ENCODE peak calls at places on chromosomes 6 and 20, in four cellular contexts. F is NCI-H2081 treated with DMSO at 0.1 percent for 48 hours; R is amniotic stem cell; H is stimulated activated CD8-positive, alpha-beta memory T cell treated with anti-CD3 and anti-CD28 coated beads, Interleukin-15, amount 100 ng/mL, for 24 hours. X is an unnamed sample.

GRCh38 chr6:46935687-46936086 is 13.9 kb upstream of the ADGRF5 start:
- DNase-seq in F (no peak), H (no peak), R (no peak), X (no peak)

GRCh38 chr6:30378290-30378937 is 33.5 kb downstream of the RPP21 start:
- DNase-seq in F (no peak), H (no peak), R (no peak), X (no peak)

GRCh38 chr6:157148391-157149323 is 174.7 kb downstream of the TMEM242 start:
- DNase-seq in H (no peak), R (peak), F (peak), X (no peak)

GRCh38 chr6:44104661-44105060 is 22.6 kb downstream of the MRPL14 start:
- DNase-seq in F (no peak), R (no peak), H (no peak), X (no peak)

GRCh38 chr6:9405369-9405768 is 970.0 kb upstream of the SLC35B3 start:
- DNase-seq in R (peak), H (no peak), F (no peak), X (no peak)

GRCh38 chr6:134863763-134864510 is 86.0 kb downstream of the ALDH8A1 start:
- DNase-seq in H (no peak), R (no peak), F (no peak), X (no peak)

GRCh38 chr20:47336013-47336754 is 20.3 kb downstream of the ZMYND8 start:
- DNase-seq in H (no peak), F (no peak), R (no peak), X (no peak)

GRCh38 chr20:59576216-59576953 is 28.0 kb upstream of the PHACTR3 start:
- DNase-seq in F (no peak), R (no peak), H (no peak), X (no peak)

GRCh38 chr6:168355716-168356522 is 36.3 kb upstream of the DACT2 start:
- DNase-seq in H (no peak), R (no peak), F (no peak), X (peak)

GRCh38 chr6:26597389-26597766 is 625 bp downstream of the ABT1 start:
- DNase-seq in F (no peak), R (no peak), H (no peak), X (no peak)

GRCh38 chr6:44423306-44423705 is 35.8 kb downstream of the CDC5L start:
- DNase-seq in F (no peak), R (no peak), H (no peak), X (no peak)

GRCh38 chr6:88013554-88013953 is 34.1 kb upstream of the SPACA1 start:
- DNase-seq in H (no peak), F (no peak), R (no peak), X (no peak)

GRCh38 chr6:138689849-138690248 is 83.7 kb upstream of the CCDC28A start:
- DNase-seq in R (no peak), H (no peak), F (no peak), X (no peak)

GRCh38 chr6:2963756-2964155 is 7.6 kb downstream of the SERPINB6 start:
- DNase-seq in R (no peak), F (no peak), H (no peak), X (no peak)

GRCh38 chr6:94454231-94454630 is 1034.9 kb upstream of the EPHA7 start:
- DNase-seq in F (no peak), H (no peak), R (no peak), X (no peak)

GRCh38 chr6:140462495-140463311 is 1088.3 kb upstream of the CITED2 start:
- DNase-seq in R (no peak), H (no peak), F (peak), X (no peak)

GRCh38 chr6:150302801-150303138 is 66.0 kb upstream of the IYD start:
- DNase-seq in F (no peak), H (no peak), R (no peak), X (no peak)

GRCh38 chr6:134457941-134458340 is 140.0 kb upstream of the SGK1 start:
- DNase-seq in R (no peak), H (no peak), F (no peak), X (no peak)

GRCh38 chr6:10412165-10412947 is 2.5 kb downstream of the TFAP2A start:
- DNase-seq in H (no peak), F (peak), R (peak), X (no peak)

GRCh38 chr6:100880149-100880900 is 804 bp downstream of the ASCC3 start:
- DNase-seq in R (no peak), F (no peak), H (no peak), X (no peak)

GRCh38 chr20:42192321-42192720 is 574.1 kb upstream of the CHD6 start:
- DNase-seq in H (no peak), R (no peak), F (no peak), X (no peak)

GRCh38 chr20:13458860-13459451 is 179.8 kb downstream of the TASP1 start:
- DNase-seq in H (no peak), F (no peak), R (no peak), X (no peak)

GRCh38 chr6:112249489-112249888 is 4.9 kb downstream of the LAMA4 start:
- DNase-seq in R (no peak), F (no peak), H (no peak), X (no peak)

GRCh38 chr6:89379281-89379680 is 26.8 kb upstream of the UBE2J1 start:
- DNase-seq in H (no peak), R (no peak), F (no peak), X (no peak)

GRCh38 chr20:15922556-15922955 is 650.7 kb downstream of the KIF16B start:
- DNase-seq in F (no peak), R (no peak), H (no peak), X (no peak)

GRCh38 chr6:74731204-74731603 is 474.6 kb downstream of the COL12A1 start:
- DNase-seq in R (peak), F (no peak), H (no peak), X (no peak)

GRCh38 chr20:34369265-34369664 is 6.2 kb downstream of the ITCH start:
- DNase-seq in H (no peak), F (no peak), R (no peak), X (no peak)

GRCh38 chr6:82246802-82247633 is 526 bp downstream of the IBTK start:
- DNase-seq in R (no peak), F (no peak), H (no peak), X (peak)

GRCh38 chr6:147080215-147080614 is 124.0 kb upstream of the STXBP5 start:
- DNase-seq in R (no peak), H (no peak), F (no peak), X (no peak)

GRCh38 chr6:30687659-30688431 is 1.4 kb upstream of the PPP1R18 start:
- DNase-seq in R (no peak), H (no peak), F (no peak), X (no peak)